ENCODE peak calls at places on chromosomes 1 and 21, in four cellular contexts. W is HepG2, S is H1, C is K562. H is an unnamed sample. For H3K4me1, the result is how much of the 10 kb centered on the place peaks cover.

GRCh38 chr1:191305370-191305769 is 827.7 kb upstream of the BRINP3 start:
- DNase-seq in W (no peak), S (no peak), C (no peak), H (no peak)

GRCh38 chr1:167136191-167136614 is 42.3 kb downstream of the STYXL2 start:
- DNase-seq in W (no peak), S (no peak), C (no peak), H (no peak)

GRCh38 chr1:178407662-178408061 is 89.1 kb downstream of the CLEC20A start:
- DNase-seq in W (no peak), S (no peak), C (no peak), H (no peak)

GRCh38 chr1:32465541-32466002 is 700 bp downstream of the ZBTB8B start:
- DNase-seq in W (no peak), S (no peak), C (no peak), H (no peak)

GRCh38 chr1:154863702-154864174 is 6.3 kb downstream of the KCNN3 start:
- DNase-seq in W (peak), S (no peak), C (peak), H (peak)

GRCh38 chr1:149936076-149936991 is at the start of gene MTMR11:
- DNase-seq in W (peak), S (no peak), C (peak), H (no peak)

GRCh38 chr1:162404550-162405160 is 7.3 kb downstream of the SH2D1B start:
- DNase-seq in W (no peak), S (no peak), C (no peak), H (no peak)

GRCh38 chr1:119713039-119713537 is 1.4 kb downstream of the PHGDH start:
- DNase-seq in W (no peak), S (no peak), C (no peak), H (no peak)

GRCh38 chr1:158527190-158527815 is 26.9 kb downstream of the OR6Y1 start:
- DNase-seq in W (peak), S (no peak), C (peak), H (no peak)

GRCh38 chr21:41429305-41429704 is 3.3 kb downstream of the MX1 start:
- DNase-seq in W (no peak), S (no peak), C (no peak), H (no peak)

GRCh38 chr1:209926045-209926444 is 12.0 kb upstream of the SYT14 start:
- DNase-seq in W (no peak), S (no peak), C (no peak), H (no peak)

GRCh38 chr1:183670169-183670568 is 17.1 kb upstream of the APOBEC4 start:
- DNase-seq in W (no peak), S (no peak), C (no peak), H (no peak)

GRCh38 chr1:33866286-33866685 is 2.4 kb downstream of the HMGB4 start:
- DNase-seq in W (no peak), S (no peak), C (no peak), H (no peak)

GRCh38 chr21:41446571-41446970 is 20.5 kb downstream of the MX1 start:
- DNase-seq in W (no peak), S (no peak), C (no peak), H (no peak)

GRCh38 chr1:219347843-219348475 is 174.3 kb downstream of the LYPLAL1 start:
- DNase-seq in W (no peak), S (no peak), C (no peak), H (no peak)

GRCh38 chr1:36096500-36097412 is 8.1 kb downstream of the ADPRS start:
- DNase-seq in W (peak), S (no peak), C (peak), H (no peak)

GRCh38 chr1:46211051-46211450 is 7.9 kb downstream of the LURAP1 start:
- DNase-seq in W (no peak), S (no peak), C (no peak), H (no peak)

GRCh38 chr1:176691251-176692228 is 228.6 kb downstream of the PAPPA2 start:
- DNase-seq in W (peak), S (peak), C (peak), H (peak)

GRCh38 chr21:41488080-41488479 is 19.9 kb downstream of the TMPRSS2 start:
- DNase-seq in W (no peak), S (no peak), C (no peak), H (no peak)

GRCh38 chr1:112247971-112248370 is 148.0 kb upstream of the CTTNBP2NL start:
- DNase-seq in W (no peak), S (no peak), C (no peak), H (no peak)

GRCh38 chr1:58982259-58982998 is 198.6 kb upstream of the JUN start:
- DNase-seq in W (peak), S (no peak), C (no peak), H (no peak)

GRCh38 chr1:84181350-84182005 is 37.4 kb downstream of the PRKACB start:
- DNase-seq in W (no peak), S (no peak), C (no peak), H (no peak)

GRCh38 chr1:154910851-154911250 is 25.7 kb downstream of the PMVK start:
- DNase-seq in W (no peak), S (no peak), C (no peak), H (no peak)

GRCh38 chr1:68331117-68331865 is 99.0 kb upstream of the WLS start:
- DNase-seq in W (no peak), S (no peak), C (no peak), H (peak)

GRCh38 chr21:33512481-33512880 is 21.0 kb upstream of the DNAJC28 start:
- DNase-seq in W (no peak), S (no peak), C (no peak), H (no peak)

GRCh38 chr1:75795703-75796193 is 934 bp upstream of the MSH4 start:
- DNase-seq in W (no peak), S (no peak), C (no peak), H (no peak)

DNA sequence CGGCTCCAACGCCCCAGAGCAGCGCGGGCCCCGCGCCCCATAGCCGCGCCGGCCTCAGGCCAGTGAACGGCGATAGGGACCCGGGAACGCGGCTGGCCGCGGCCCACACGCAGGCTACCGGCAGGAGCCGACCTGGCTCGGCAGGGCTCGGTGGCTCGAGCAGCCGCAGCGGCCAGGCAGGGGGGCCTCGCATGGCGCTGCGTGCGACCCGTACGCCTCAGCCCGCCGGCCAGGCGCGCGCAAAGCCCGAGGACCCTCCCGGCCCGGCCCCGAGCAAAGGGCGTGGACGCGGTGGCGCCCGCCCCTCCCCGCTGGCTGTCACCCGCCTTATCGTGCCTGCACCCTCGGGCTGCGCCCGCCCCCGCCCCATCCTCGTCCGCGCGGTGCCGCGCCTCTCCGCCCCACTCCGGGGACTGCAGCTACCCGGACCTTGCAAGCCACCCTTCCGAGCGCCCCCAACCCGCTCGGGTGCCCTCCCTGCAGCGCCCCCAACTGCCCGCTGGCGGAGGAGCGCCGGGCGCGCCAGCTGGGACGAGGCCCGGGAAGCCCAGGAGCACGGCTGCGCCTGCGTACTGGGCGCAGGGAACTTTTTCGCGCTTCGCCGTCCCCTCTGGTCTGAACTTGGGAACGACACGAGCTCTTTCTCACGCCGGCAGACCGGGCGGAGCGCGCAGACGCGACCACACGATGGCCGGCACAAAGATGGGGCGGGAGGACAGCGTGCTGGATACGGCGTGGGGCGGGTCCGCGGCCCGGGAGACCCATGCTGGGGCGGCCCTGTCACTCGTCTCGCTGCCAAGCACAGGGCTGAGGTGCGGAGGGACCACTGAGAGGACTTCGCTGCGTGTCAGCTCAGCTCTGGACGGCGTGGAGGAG is at the start of gene ABCB10:
- DNase-seq in W (peak), S (peak), C (peak), H (peak)
- TF ChIP-seq POLR2A in W (peak), S (no peak), C (peak), H (peak)

GRCh38 chr1:227543283-227544066 is 19.9 kb upstream of the ZNF678 start:
- DNase-seq in W (no peak), S (no peak), C (no peak), H (no peak)

GRCh38 chr1:227541129-227541528 is 22.2 kb upstream of the ZNF678 start:
- DNase-seq in W (no peak), S (no peak), C (no peak), H (no peak)

GRCh38 chr1:227540170-227541098 is 22.9 kb upstream of the ZNF678 start:
- DNase-seq in W (no peak), S (no peak), C (no peak), H (no peak)

GRCh38 chr1:227542153-227543120 is 20.9 kb upstream of the ZNF678 start:
- DNase-seq in W (peak), S (peak), C (peak), H (peak)

DNA sequence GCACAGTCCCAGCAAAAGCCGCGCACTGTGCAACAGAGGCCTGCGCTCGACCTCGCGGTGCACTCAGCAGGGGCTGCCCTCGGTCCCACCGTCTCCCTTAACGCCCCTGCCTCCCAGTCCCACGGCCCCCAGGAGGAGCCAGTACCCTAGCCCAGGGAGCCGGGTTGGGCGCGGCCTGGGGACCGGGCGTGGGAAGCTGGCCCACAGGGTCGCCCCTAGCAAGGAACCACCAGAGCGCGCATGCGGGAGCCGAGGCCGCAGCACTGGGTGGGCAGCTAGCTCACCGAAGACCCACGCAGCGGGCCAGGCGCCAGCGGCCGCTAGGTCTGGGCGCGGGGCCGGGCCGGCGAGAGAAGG is 21.6 kb upstream of the ZNF678 start:
- DNase-seq in W (no peak), S (no peak), C (no peak), H (no peak)
- H3K4me1 ChIP-seq in W (under half), S (under half), C (under half), H (under half)

GRCh38 chr1:182446033-182446669 is 3.8 kb upstream of the RGSL1 start:
- DNase-seq in W (peak), S (no peak), C (peak), H (peak)
- TF ChIP-seq FOSL1 in W (no peak), S (no peak), C (no peak), H (no peak)

GRCh38 chr21:16473965-16474364 is 744.2 kb downstream of the USP25 start:
- DNase-seq in W (no peak), S (no peak), C (no peak), H (no peak)

DNA sequence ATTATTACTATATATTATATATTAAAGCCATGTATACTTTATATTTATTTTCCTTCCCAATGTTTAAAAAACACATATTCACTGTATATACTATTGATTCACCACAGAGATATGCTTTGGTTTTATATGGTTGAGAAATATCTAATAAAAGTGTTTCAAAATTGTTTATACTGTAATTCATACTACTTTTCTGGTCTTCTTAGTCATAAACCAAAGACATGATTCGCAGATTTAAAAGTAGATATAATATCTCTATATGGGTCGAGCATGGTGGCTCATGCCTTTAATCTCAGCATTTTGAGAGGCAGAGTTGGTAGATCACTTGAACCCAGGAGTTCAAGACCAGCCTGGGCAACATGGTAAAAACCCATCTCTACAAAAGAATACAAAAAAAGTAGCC is 738.4 kb downstream of the USP25 start:
- DNase-seq in W (no peak), S (no peak), C (no peak), H (no peak)
- TF ChIP-seq POLR2A in W (no peak), S (no peak), C (no peak), H (no peak)

H was measured in HCT116.